ENCODE peak calls at places on chromosomes 16 and 17, in nine cellular contexts. K, T, L, Y, N, D, P, I and E are unnamed samples.
A peak's percentile ranks its signal among the peaks of the same experiment; 100 is the strongest.

GRCh38 chr17:55965051-55965450 is 188.2 kb upstream of the ANKFN1 start:
- DNase-seq in Y (no peak), L (no peak), D (no peak), P (no peak), N (no peak), I (no peak), T (no peak), K (no peak), E (no peak)

GRCh38 chr16:626787-627457 is 3.9 kb upstream of the WFIKKN1 start:
- DNase-seq in K (peak; percentile 97), N (peak; percentile 97), D (no peak), T (peak; percentile 68), Y (peak; percentile 96), P (no peak), I (peak; percentile 69), L (no peak), E (no peak)

GRCh38 chr16:8464979-8465378 is 125.3 kb downstream of the TMEM114 start:
- DNase-seq in T (no peak), P (no peak), K (no peak), Y (no peak), N (no peak), L (no peak), D (no peak), I (no peak), E (no peak)

GRCh38 chr16:12613131-12613991 is 190.3 kb downstream of the CPPED1 start:
- DNase-seq in T (no peak), D (no peak), K (peak; percentile 42), P (no peak), L (no peak), I (peak; percentile 53), Y (peak; percentile 2), N (peak; percentile 82), E (no peak)

GRCh38 chr17:17087424-17088103 is 45.3 kb downstream of the MPRIP start:
- DNase-seq in I (no peak), K (no peak), Y (no peak), L (no peak), N (no peak), T (peak; percentile 36), P (no peak), D (no peak), E (no peak)

GRCh38 chr16:77452243-77452642 is 17.4 kb upstream of the ADAMTS18 start:
- DNase-seq in K (no peak), D (no peak), I (no peak), N (no peak), L (no peak), Y (no peak), T (no peak), P (no peak), E (no peak)

GRCh38 chr17:32596666-32597065 is 109.9 kb downstream of the CDK5R1 start:
- DNase-seq in I (no peak), T (no peak), N (peak; percentile 55), D (no peak), L (no peak), P (no peak), Y (no peak), K (peak; percentile 28), E (no peak)

GRCh38 chr16:12507366-12507765 is 296.3 kb downstream of the CPPED1 start:
- DNase-seq in D (no peak), K (peak; percentile 16), L (no peak), N (no peak), P (no peak), T (no peak), Y (no peak), I (no peak), E (no peak)

GRCh38 chr16:68040506-68041288 is 17.6 kb downstream of the DUS2 start:
- DNase-seq in K (peak; percentile 70), L (peak; percentile 35), Y (peak; percentile 63), N (peak; percentile 79), I (no peak), T (peak; percentile 85), D (peak; percentile 45), P (peak; percentile 81), E (peak; percentile 78)

GRCh38 chr17:59361916-59362810 is 30.7 kb downstream of the YPEL2 start:
- DNase-seq in T (no peak), D (no peak), L (no peak), N (peak; percentile 86), I (peak; percentile 77), Y (peak; percentile 84), K (peak; percentile 91), P (no peak), E (no peak)

GRCh38 chr16:28494141-28494851 is at the start of gene APOBR:
- DNase-seq in K (no peak), T (peak; percentile 80), D (no peak), P (no peak), N (peak; percentile 37), I (no peak), Y (no peak), L (peak; percentile 36), E (peak; percentile 29)

GRCh38 chr16:27424772-27425498 is 23.0 kb downstream of the IL21R start:
- DNase-seq in K (no peak), P (no peak), T (peak; percentile 10), D (no peak), L (no peak), N (no peak), Y (no peak), I (no peak), E (no peak)

GRCh38 chr17:72682597-72682996 is 409.9 kb downstream of the SLC39A11 start:
- DNase-seq in Y (peak; percentile 22), I (no peak), T (no peak), L (no peak), P (no peak), D (no peak), N (peak; percentile 80), K (peak; percentile 56), E (no peak)

GRCh38 chr17:36493956-36494355 is 7.5 kb downstream of the ZNHIT3 start:
- DNase-seq in I (no peak), P (no peak), N (no peak), Y (no peak), K (no peak), L (no peak), D (no peak), T (no peak), E (no peak)

GRCh38 chr16:3431779-3432219 is 11.5 kb downstream of the ZNF597 start:
- DNase-seq in P (peak; percentile 21), N (no peak), Y (peak; percentile 36), T (peak; percentile 67), I (no peak), D (no peak), L (no peak), K (peak; percentile 17), E (peak; percentile 36)

GRCh38 chr17:42665581-42666001 is 6.5 kb downstream of the TUBG2 start:
- DNase-seq in N (no peak), Y (no peak), K (no peak), I (no peak), D (no peak), P (no peak), L (no peak), T (no peak), E (no peak)

GRCh38 chr16:3021449-3022207 is 1.5 kb downstream of the TNFRSF12A start:
- DNase-seq in T (peak; percentile 92), I (peak; percentile 81), N (peak; percentile 97), P (no peak), K (peak; percentile 98), L (peak; percentile 48), D (peak; percentile 54), Y (peak; percentile 92), E (no peak)

GRCh38 chr17:57879437-57880085 is 29.7 kb upstream of the MRPS23 start:
- DNase-seq in D (no peak), P (no peak), N (peak; percentile 55), L (no peak), K (no peak), T (no peak), Y (no peak), I (no peak), E (no peak)

GRCh38 chr16:75262104-75262799 is 10.8 kb upstream of the BCAR1 start:
- DNase-seq in N (no peak), Y (peak; percentile 44), I (no peak), D (no peak), T (peak; percentile 60), K (no peak), P (no peak), L (no peak), E (no peak)

GRCh38 chr16:59021751-59022150 is 287.6 kb upstream of the GOT2 start:
- DNase-seq in L (no peak), D (no peak), I (peak; percentile 64), K (peak; percentile 70), N (peak; percentile 58), P (no peak), Y (no peak), T (no peak), E (no peak)

GRCh38 chr17:50473901-50474300 is 4.8 kb upstream of the RSAD1 start:
- DNase-seq in I (no peak), K (no peak), T (no peak), L (no peak), Y (no peak), D (no peak), P (no peak), N (no peak), E (no peak)

GRCh38 chr17:40922239-40922638 is 15.2 kb downstream of the KRT23 start:
- DNase-seq in N (peak; percentile 91), K (peak; percentile 88), P (peak; percentile 17), I (no peak), D (no peak), L (no peak), T (peak; percentile 86), Y (peak; percentile 83), E (peak; percentile 19)

GRCh38 chr16:57753448-57754353 is 18.1 kb downstream of the KATNB1 start:
- DNase-seq in L (no peak), I (no peak), N (no peak), K (no peak), T (peak; percentile 35), P (no peak), D (no peak), Y (no peak), E (no peak)

GRCh38 chr16:2019500-2019899 is at the start of gene NPW:
- DNase-seq in N (no peak), I (no peak), L (no peak), P (no peak), T (no peak), D (peak; percentile 18), K (no peak), Y (no peak), E (no peak)

GRCh38 chr16:56871172-56871593 is 6.2 kb downstream of the SLC12A3 start:
- DNase-seq in T (peak; percentile 65), K (peak; percentile 76), P (no peak), I (no peak), D (no peak), L (no peak), N (peak; percentile 75), Y (peak; percentile 44), E (no peak)

GRCh38 chr16:89256651-89257254 is 39.2 kb downstream of the ZNF778 start:
- DNase-seq in T (peak; percentile 72), K (peak; percentile 71), D (no peak), N (peak; percentile 80), P (peak; percentile 23), Y (peak; percentile 22), I (no peak), L (peak; percentile 66), E (peak; percentile 16)

GRCh38 chr17:38705523-38705802 is 390 bp downstream of the MLLT6 start:
- DNase-seq in I (no peak), P (no peak), N (no peak), L (no peak), D (no peak), K (no peak), T (no peak), Y (no peak), E (no peak)

GRCh38 chr16:14608604-14609003 is 21.5 kb downstream of the PARN start:
- DNase-seq in N (no peak), L (no peak), T (no peak), D (no peak), I (no peak), P (no peak), K (no peak), Y (no peak), E (no peak)

GRCh38 chr17:82959242-82959930 is 119.6 kb upstream of the ZNF750 start:
- DNase-seq in L (no peak), T (no peak), Y (no peak), K (no peak), P (no peak), N (no peak), D (no peak), I (no peak), E (no peak)